ENCODE peak calls at places on chromosomes 2 and 18, in five cellular contexts. X, O, F, Y and V are unnamed samples.

GRCh38 chr2:148674063-148675020 is 29.8 kb downstream of the EPC2 start:
- DNase-seq in F (peak; percentile 62), X (no peak), O (no peak), Y (no peak), V (peak; percentile 55)

GRCh38 chr2:84327645-84328249 is 131.3 kb downstream of the SUCLG1 start:
- DNase-seq in X (no peak), O (no peak), F (no peak), Y (no peak), V (no peak)

GRCh38 chr2:25043241-25043867 is 1.5 kb downstream of the EFR3B start:
- DNase-seq in O (no peak), F (peak; percentile 68), Y (no peak), X (no peak), V (peak; percentile 80)

GRCh38 chr2:46150445-46150970 is 146.7 kb upstream of the EPAS1 start:
- DNase-seq in Y (no peak), O (no peak), F (no peak), X (no peak), V (peak; percentile 9)

GRCh38 chr2:12044857-12045256 is 298.4 kb downstream of the LPIN1 start:
- DNase-seq in X (no peak), F (no peak), O (no peak), Y (no peak), V (no peak)

GRCh38 chr18:8139127-8139591 is 470.1 kb upstream of the RAB12 start:
- DNase-seq in Y (no peak), F (no peak), O (no peak), X (peak; percentile 54), V (no peak)

GRCh38 chr2:151049746-151050145 is 211.9 kb downstream of the RBM43 start:
- DNase-seq in Y (no peak), X (no peak), F (no peak), O (no peak), V (no peak)

GRCh38 chr18:48038636-48039035 is 108.2 kb upstream of the SMAD2 start:
- DNase-seq in Y (peak; percentile 19), X (no peak), F (no peak), O (no peak), V (no peak)

GRCh38 chr2:126761981-126762878 is 106.3 kb downstream of the GYPC start:
- DNase-seq in F (no peak), O (no peak), Y (no peak), X (no peak), V (peak; percentile 86)

GRCh38 chr2:202406445-202406967 is 30.4 kb downstream of the BMPR2 start:
- DNase-seq in X (no peak), O (no peak), F (no peak), Y (no peak), V (no peak)

GRCh38 chr2:118320640-118321039 is 232.4 kb downstream of the INSIG2 start:
- DNase-seq in F (no peak), X (no peak), Y (no peak), O (no peak), V (no peak)

GRCh38 chr2:176091329-176092258 is 927 bp upstream of the HOXD13 start:
- DNase-seq in X (no peak), O (no peak), F (no peak), Y (no peak), V (no peak)

GRCh38 chr18:42264467-42264866 is 309.4 kb downstream of the PIK3C3 start:
- DNase-seq in F (no peak), X (no peak), O (no peak), Y (no peak), V (no peak)

GRCh38 chr2:6492573-6492972 is 373.1 kb downstream of the CMPK2 start:
- DNase-seq in O (no peak), F (no peak), Y (no peak), X (no peak), V (no peak)

GRCh38 chr2:6495466-6495865 is 370.2 kb downstream of the CMPK2 start:
- DNase-seq in F (no peak), Y (no peak), X (no peak), O (no peak), V (no peak)

GRCh38 chr2:6496376-6496775 is 369.3 kb downstream of the CMPK2 start:
- DNase-seq in Y (no peak), F (no peak), O (no peak), X (no peak), V (no peak)

GRCh38 chr2:6493266-6493665 is 372.4 kb downstream of the CMPK2 start:
- DNase-seq in Y (no peak), O (no peak), F (no peak), X (no peak), V (no peak)

DNA sequence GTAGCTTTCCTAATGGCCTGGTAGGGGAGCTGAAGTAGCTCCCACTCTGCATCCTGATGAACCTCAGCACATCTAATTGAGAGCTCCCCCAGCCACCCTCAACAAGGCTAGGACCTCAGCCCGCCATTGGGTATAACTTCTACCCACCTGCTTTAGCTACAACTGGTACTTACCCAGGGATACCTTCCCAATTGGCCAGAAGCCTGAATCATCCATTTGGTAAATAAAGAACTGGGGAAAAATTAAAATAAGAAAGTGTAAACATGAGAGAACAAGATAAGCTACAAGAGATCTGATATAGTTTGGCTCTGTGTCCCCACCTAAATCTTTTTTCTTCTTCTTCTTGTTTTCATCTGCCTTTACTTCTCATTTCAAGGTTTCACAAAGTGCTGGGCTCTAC is 372.0 kb downstream of the CMPK2 start:
- DNase-seq in F (no peak), Y (no peak), O (no peak), X (no peak), V (no peak)
- TF ChIP-seq CTCF in F (no peak), Y (no peak), O (no peak), X (no peak), V (no peak)

GRCh38 chr2:53463771-53464726 is 303.6 kb upstream of the CHAC2 start:
- DNase-seq in O (no peak), F (no peak), X (no peak), Y (no peak), V (no peak)

GRCh38 chr2:53455094-53455493 is 312.5 kb upstream of the CHAC2 start:
- DNase-seq in Y (no peak), F (no peak), X (no peak), O (no peak), V (no peak)

GRCh38 chr2:53460347-53460746 is 307.3 kb upstream of the CHAC2 start:
- DNase-seq in Y (no peak), F (no peak), X (peak; percentile 48), O (no peak), V (no peak)
- TF ChIP-seq CTCF in Y (no peak), F (no peak), X (no peak), O (no peak), V (no peak)

GRCh38 chr2:26846334-26846863 is 1.5 kb upstream of the DPYSL5 start:
- DNase-seq in F (peak; percentile 95), X (peak; percentile 73), Y (peak; percentile 56), O (peak; percentile 44), V (peak; percentile 77)

GRCh38 chr2:26843041-26843440 is 4.9 kb upstream of the DPYSL5 start:
- DNase-seq in F (no peak), Y (no peak), X (no peak), O (no peak), V (no peak)

GRCh38 chr2:26838121-26838906 is 9.6 kb upstream of the DPYSL5 start:
- DNase-seq in X (no peak), Y (no peak), F (peak; percentile 59), O (no peak), V (no peak)

GRCh38 chr2:26845021-26845420 is 2.9 kb upstream of the DPYSL5 start:
- DNase-seq in O (no peak), F (no peak), X (no peak), Y (no peak), V (no peak)

DNA sequence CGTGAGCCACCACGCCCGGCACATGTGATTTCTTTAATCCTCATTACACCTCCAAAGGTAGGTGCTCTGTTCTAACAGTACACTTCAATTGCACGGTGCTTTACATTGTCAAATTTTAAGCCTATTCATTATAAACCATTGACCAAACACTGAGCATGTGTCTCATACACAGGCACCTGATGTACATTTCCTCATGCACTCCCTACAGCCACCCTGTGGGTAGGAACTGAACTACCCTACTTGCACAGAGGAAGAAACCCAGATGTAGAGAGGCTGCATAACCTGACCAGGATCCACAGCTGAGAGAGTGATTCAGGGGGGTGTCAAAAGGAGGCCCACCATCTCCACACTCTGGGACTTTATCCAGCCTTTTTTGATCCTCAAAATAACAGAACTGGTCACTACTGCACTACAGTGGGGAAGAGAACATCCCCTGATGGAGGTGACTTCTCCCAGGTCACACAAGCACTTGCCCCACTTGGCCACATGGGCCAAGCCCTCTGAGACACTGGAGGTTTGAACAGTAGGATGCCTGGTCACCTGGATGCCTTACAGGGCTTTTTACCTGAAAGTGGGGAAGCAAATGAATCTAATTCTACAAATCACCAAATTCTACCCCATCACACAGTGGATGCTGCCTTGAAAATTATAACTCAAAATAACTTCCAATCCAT is 6.9 kb upstream of the DPYSL5 start:
- DNase-seq in Y (no peak), O (no peak), X (no peak), F (no peak), V (no peak)
- TF ChIP-seq CTCF in Y (no peak), O (no peak), X (no peak), F (peak; percentile 18), V (no peak)

DNA sequence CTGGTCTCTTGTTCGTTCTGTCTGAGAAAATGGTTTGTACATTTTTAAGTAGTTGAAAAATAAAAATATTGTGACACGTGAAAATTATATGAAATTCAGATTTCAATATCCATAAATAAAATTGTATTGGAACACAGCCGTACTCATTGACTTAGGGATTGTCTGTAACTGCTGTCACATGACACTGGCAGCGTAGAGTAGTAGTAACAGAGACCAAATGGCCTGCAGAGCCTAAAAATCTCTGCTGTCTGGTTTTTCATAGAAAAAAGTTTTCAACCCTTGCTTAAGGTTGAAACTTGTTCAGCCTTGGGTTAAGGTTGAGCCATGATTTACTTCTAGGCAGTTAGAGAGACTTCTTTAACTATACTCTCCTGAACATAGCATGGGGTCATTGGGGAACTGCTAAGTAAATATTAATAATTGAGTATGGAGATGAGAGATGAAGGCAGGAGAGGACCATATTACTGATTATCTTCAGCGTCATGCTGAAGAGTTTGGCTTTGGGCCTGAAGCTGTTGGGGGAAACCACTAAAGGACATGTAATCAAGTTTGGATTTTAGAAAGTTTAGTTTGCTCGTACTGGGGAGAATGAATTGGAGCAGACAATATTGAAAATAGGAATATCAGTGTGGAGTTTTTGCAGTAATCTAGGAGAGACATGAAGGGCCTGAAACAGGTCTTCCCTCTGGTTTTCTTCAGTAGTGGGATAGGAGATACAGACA is 16.2 kb downstream of the EML4 start:
- DNase-seq in Y (no peak), X (no peak), O (no peak), F (no peak), V (no peak)
- TF ChIP-seq CTCF in Y (no peak), X (no peak), O (no peak), F (no peak), V (no peak)

GRCh38 chr18:56727399-56727798 is 76.2 kb downstream of the WDR7 start:
- DNase-seq in X (no peak), O (no peak), Y (no peak), F (no peak), V (peak; percentile 70)

GRCh38 chr18:56723706-56724105 is 72.5 kb downstream of the WDR7 start:
- DNase-seq in O (no peak), X (no peak), F (no peak), Y (no peak), V (no peak)

GRCh38 chr18:56726906-56727305 is 75.7 kb downstream of the WDR7 start:
- DNase-seq in X (no peak), Y (no peak), O (no peak), F (no peak), V (no peak)

DNA sequence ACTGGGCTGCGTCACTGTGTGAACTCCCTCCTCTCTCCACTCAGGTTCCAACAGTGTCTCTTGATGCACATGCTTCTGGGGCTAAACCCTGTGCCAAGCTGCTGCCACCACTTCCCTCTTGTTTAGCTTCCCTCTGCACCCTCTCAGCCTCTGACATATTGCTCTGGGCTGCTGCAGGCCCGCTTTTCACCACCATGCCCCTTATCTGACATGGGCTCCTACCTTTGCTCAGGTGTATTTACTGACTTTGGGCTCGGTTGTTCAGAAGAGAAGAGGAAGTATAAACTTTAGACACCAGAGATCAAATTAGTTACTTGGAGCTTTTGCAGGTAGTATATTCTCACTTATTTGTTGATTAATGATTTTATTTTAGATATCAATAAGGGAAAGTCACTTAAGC is 77.6 kb downstream of the WDR7 start:
- DNase-seq in O (no peak), Y (no peak), X (no peak), F (no peak), V (no peak)
- TF ChIP-seq CTCF in O (no peak), Y (no peak), X (no peak), F (no peak), V (no peak)